ENCODE peak calls at places on chromosome 16, in eight cellular contexts. F is left cardiac atrium; O is natural killer cell treated with Interleukin-12 subunit alpha and Interleukin-12 subunit beta and Interleukin-15 and Interleukin-18, amount 100 ng/mL, for 72 hours; T is activated T-cell treated with anti-CD3 and anti-CD28 coated beads, Interleukin-2, amount 50 U/mL, for 4 hours; P is upper lobe of left lung; V is stimulated activated memory B cell treated with anti-CD40 and anti-IgM and Interleukin-4, amounts not matched to agents 10 μg/mL and 1 μg/mL and 100 μg/mL, for 72 hours; B is HepG2; K is gastroesophageal sphincter. Z is an unnamed sample.

GRCh38 chr16:6019490-6019991 is 921.9 kb upstream of the EEF2KMT start:
- ATAC-seq in F (no peak), O (peak), T (no peak), P (no peak), V (no peak), B (no peak), K (no peak), Z (no peak)

GRCh38 chr16:64370112-64370511 is 751.8 kb downstream of the CDH11 start:
- ATAC-seq in F (no peak), O (no peak), T (no peak), P (no peak), V (no peak), B (no peak), K (no peak), Z (no peak)

GRCh38 chr16:2497641-2498040 is 16.1 kb upstream of the ATP6V0C start:
- ATAC-seq in F (peak), O (no peak), T (no peak), P (no peak), V (no peak), B (no peak), K (no peak), Z (no peak)

GRCh38 chr16:81522141-81522701 is 77.6 kb downstream of the CMIP start:
- ATAC-seq in F (no peak), O (no peak), T (no peak), P (peak), V (no peak), B (no peak), K (no peak), Z (no peak)

GRCh38 chr16:27491894-27492587 is 57.7 kb downstream of the GTF3C1 start:
- ATAC-seq in F (no peak), O (peak), T (no peak), P (no peak), V (no peak), B (no peak), K (peak), Z (no peak)

GRCh38 chr16:53882310-53882709 is 178.4 kb downstream of the FTO start:
- ATAC-seq in F (no peak), O (no peak), T (no peak), P (no peak), V (no peak), B (peak), K (no peak), Z (no peak)

GRCh38 chr16:4058386-4058785 is 57.9 kb downstream of the ADCY9 start:
- ATAC-seq in F (no peak), O (no peak), T (no peak), P (no peak), V (no peak), B (no peak), K (no peak), Z (no peak)

GRCh38 chr16:48608452-48608851 is 1.5 kb downstream of the N4BP1 start:
- ATAC-seq in F (no peak), O (peak), T (peak), P (peak), V (peak), B (no peak), K (no peak), Z (peak)

GRCh38 chr16:57735755-57736418 is at the start of gene KATNB1:
- ATAC-seq in F (no peak), O (no peak), T (no peak), P (no peak), V (peak), B (no peak), K (peak), Z (peak)

GRCh38 chr16:87129771-87130170 is 187.4 kb downstream of the C16orf95 start:
- ATAC-seq in F (no peak), O (no peak), T (no peak), P (no peak), V (no peak), B (no peak), K (no peak), Z (peak)

GRCh38 chr16:88891083-88891482 is 24.6 kb upstream of the PABPN1L start:
- ATAC-seq in F (no peak), O (no peak), T (no peak), P (no peak), V (no peak), B (no peak), K (no peak), Z (no peak)

GRCh38 chr16:84868829-84869457 is 49.2 kb downstream of the CRISPLD2 start:
- ATAC-seq in F (no peak), O (peak), T (no peak), P (peak), V (no peak), B (peak), K (peak), Z (no peak)

GRCh38 chr16:63617990-63618763 is 1503.7 kb downstream of the CDH11 start:
- ATAC-seq in F (peak), O (no peak), T (no peak), P (peak), V (no peak), B (no peak), K (no peak), Z (peak)

GRCh38 chr16:88464447-88465318 is 11.6 kb downstream of the ZFPM1 start:
- ATAC-seq in F (no peak), O (peak), T (no peak), P (no peak), V (no peak), B (no peak), K (peak), Z (no peak)

GRCh38 chr16:25040543-25040942 is 25.4 kb upstream of the ARHGAP17 start:
- ATAC-seq in F (no peak), O (no peak), T (no peak), P (no peak), V (peak), B (no peak), K (no peak), Z (no peak)

GRCh38 chr16:55512941-55513340 is 4.1 kb downstream of the LPCAT2 start:
- ATAC-seq in F (no peak), O (no peak), T (no peak), P (no peak), V (no peak), B (no peak), K (no peak), Z (no peak)

GRCh38 chr16:86590501-86591144 is 12.3 kb downstream of the FOXL1 start:
- ATAC-seq in F (no peak), O (no peak), T (no peak), P (no peak), V (no peak), B (no peak), K (no peak), Z (peak)

GRCh38 chr16:9527976-9528375 is 436.5 kb downstream of the HAPSTR1 start:
- ATAC-seq in F (no peak), O (no peak), T (no peak), P (no peak), V (no peak), B (no peak), K (no peak), Z (no peak)

GRCh38 chr16:89922477-89922883 is 662 bp upstream of the TUBB3 start:
- ATAC-seq in F (peak), O (peak), T (no peak), P (peak), V (no peak), B (peak), K (peak), Z (peak)

GRCh38 chr16:12231666-12232065 is 255.1 kb downstream of the SNX29 start:
- ATAC-seq in F (no peak), O (no peak), T (no peak), P (no peak), V (no peak), B (no peak), K (no peak), Z (no peak)

GRCh38 chr16:66740533-66740932 is 10.9 kb downstream of the DYNC1LI2 start:
- ATAC-seq in F (no peak), O (no peak), T (no peak), P (no peak), V (no peak), B (peak), K (no peak), Z (peak)

GRCh38 chr16:72961115-72961832 is 86.7 kb downstream of the ZFHX3 start:
- ATAC-seq in F (no peak), O (no peak), T (no peak), P (no peak), V (no peak), B (no peak), K (no peak), Z (no peak)

Z was measured in esophagus mucosa.